ENCODE peak calls at places on chromosome 5, in four cellular contexts. F is breast epithelium, K is A549, H is sigmoid colon. T is an unnamed sample.

GRCh38 chr5:36696059-36696673 is 89.8 kb downstream of the SLC1A3 start:
- DNase-seq in H (peak), K (peak), F (peak), T (peak)

GRCh38 chr5:147670815-147671214 is 111.7 kb downstream of the JAKMIP2 start:
- DNase-seq in K (no peak), H (no peak), F (no peak), T (no peak)

GRCh38 chr5:133627180-133627579 is 14.8 kb upstream of the FSTL4 start:
- DNase-seq in F (no peak), H (no peak), K (no peak), T (no peak)

GRCh38 chr5:108143581-108143980 is 238.3 kb downstream of the FBXL17 start:
- DNase-seq in H (no peak), K (no peak), F (no peak), T (no peak)

GRCh38 chr5:116600876-116601275 is 26.3 kb upstream of the SEMA6A start:
- DNase-seq in H (no peak), F (no peak), K (no peak), T (no peak)

GRCh38 chr5:139805545-139805944 is 9.9 kb downstream of the PSD2 start:
- DNase-seq in K (no peak), H (no peak), F (no peak), T (no peak)

GRCh38 chr5:57324888-57325287 is 151.0 kb downstream of the GPBP1 start:
- DNase-seq in K (no peak), F (no peak), H (no peak), T (no peak)

GRCh38 chr5:10825897-10826644 is 65.0 kb upstream of the DAP start:
- DNase-seq in H (no peak), K (no peak), F (no peak), T (no peak)

GRCh38 chr5:1324301-1324700 is 20.6 kb downstream of the CLPTM1L start:
- DNase-seq in K (no peak), H (peak), F (peak), T (no peak)

DNA sequence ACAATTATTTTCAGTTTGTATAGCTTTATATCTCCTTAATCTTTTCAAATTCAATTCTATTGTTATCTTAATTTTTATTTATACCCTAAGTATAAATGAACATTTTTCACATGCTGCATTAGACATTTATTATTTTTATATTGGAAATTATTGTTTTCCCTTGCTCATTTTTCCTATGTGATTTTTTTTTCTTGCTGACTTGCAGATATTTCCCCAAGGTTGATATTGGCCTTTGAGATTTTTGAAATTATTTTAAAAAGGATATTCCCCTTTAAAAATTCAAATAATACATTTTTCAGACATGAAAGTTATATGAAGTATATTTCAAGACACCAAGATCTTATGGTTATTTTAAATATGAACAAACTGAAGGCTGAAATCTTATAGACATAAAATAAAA is 234.2 kb downstream of the TRIM36 start:
- DNase-seq in K (no peak), H (no peak), F (no peak), T (no peak)
- TF ChIP-seq POLR2A in K (no peak), H (no peak), F (no peak), T (no peak)

GRCh38 chr5:161376034-161376433 is 170.5 kb downstream of the GABRB2 start:
- DNase-seq in H (no peak), K (no peak), F (no peak), T (no peak)

GRCh38 chr5:161382702-161383101 is 163.8 kb downstream of the GABRB2 start:
- DNase-seq in H (no peak), K (no peak), F (no peak), T (no peak)

GRCh38 chr5:161378701-161379100 is 167.8 kb downstream of the GABRB2 start:
- DNase-seq in F (no peak), H (no peak), K (no peak), T (no peak)

GRCh38 chr5:161385080-161385479 is 161.4 kb downstream of the GABRB2 start:
- DNase-seq in K (no peak), F (no peak), H (no peak), T (no peak)

GRCh38 chr5:161380550-161380949 is 166.0 kb downstream of the GABRB2 start:
- DNase-seq in H (no peak), F (no peak), K (no peak), T (no peak)
- TF ChIP-seq POLR2A in H (no peak), F (no peak), K (no peak), T (no peak)

GRCh38 chr5:180105827-180106312 is 34.3 kb upstream of the RNF130 start:
- DNase-seq in F (no peak), H (no peak), K (no peak), T (no peak)
- TF ChIP-seq POLR2A in F (no peak), H (no peak), K (no peak), T (no peak)

DNA sequence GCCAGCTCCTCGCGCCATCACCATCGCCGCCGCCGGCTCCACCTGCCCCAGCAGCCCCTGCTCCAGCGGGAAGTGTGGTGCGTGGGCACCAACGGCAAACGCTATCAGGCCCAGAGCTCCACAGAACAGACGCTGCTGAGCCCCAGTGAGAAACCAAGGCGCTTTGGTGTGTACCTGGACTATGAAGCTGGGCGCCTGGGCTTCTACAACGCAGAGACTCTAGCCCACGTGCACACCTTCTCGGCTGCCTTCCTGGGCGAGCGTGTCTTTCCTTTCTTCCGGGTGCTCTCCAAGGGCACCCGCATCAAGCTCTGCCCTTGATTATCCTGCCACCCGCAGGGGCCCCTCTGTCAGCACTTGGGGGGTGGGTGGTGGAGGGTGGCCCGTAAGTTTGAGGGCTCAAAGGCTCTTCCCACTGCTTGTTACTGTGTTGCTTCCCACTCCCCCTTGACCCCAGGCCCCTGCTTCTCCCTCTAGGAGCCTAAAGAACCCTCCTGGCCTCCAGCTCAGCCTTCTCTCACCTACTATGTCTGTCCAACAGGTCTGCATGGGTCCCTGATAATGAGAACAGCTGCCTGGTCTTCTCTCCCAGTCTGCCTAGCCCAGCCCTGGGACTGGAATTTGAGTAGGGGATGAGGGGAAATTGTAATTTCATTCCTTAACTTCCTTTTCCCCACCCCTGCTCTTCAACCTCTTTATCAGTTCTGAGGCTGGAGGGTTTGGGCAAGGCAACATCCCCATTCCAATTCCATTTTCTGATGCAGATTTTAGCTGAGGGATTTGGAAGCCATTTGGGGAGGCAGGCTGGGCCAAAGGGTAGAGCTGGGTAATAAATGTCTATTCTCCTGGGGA is 9.0 kb downstream of the RACK1 start:
- DNase-seq in K (no peak), F (no peak), H (no peak), T (no peak)
- TF ChIP-seq POLR2A in K (peak), F (no peak), H (no peak), T (peak)

DNA sequence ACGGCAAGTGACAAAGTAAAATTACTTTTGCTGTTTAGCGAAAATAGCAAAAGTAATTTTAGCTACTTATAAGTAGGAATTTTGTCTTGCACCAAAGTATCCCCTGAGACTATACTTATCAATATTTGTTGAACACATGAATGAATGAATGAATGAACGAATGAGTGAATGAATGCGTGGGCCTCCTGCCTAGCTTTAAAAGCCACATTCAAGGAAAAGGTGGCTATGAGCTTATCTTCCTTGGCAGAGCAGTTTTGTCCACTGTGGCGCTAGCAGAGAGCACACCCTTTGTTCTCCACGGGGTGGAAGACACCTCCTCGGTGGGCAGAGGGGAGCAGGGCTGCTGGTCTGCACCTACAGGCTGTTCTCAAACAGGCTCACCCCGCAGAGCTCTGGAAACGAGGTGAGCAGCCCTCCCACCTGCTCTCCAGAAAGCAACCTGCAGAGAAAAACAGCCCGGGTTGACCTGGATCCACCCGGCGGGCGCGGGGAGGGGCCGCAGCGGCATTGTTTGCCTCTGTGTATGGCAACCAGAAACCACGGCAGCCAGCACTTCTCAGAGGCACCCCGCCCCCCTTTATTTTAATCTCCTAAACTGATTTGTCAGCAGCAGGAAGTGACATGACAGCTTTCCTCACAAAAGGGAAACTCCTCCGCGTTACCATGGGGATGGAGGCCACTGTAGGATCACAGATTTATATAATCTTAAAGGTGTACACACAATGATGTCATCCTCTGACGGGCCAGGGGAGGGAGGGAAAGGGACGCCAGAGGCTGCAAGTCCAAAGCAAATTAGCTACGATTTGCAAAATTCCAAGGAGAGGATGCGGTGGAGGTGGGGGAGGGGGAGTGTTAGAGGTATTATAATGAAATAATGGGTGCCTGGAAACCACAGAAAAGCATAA is 5.9 kb downstream of the DUSP1 start:
- DNase-seq in K (peak), H (peak), F (peak), T (peak)
- TF ChIP-seq POLR2A in K (no peak), H (no peak), F (no peak), T (peak)

T was measured in H54.